ENCODE peak calls at places on chromosomes 7 and 10, in eight cellular contexts. I is hepatocyte, V is heart left ventricle, L is transverse colon, S is A549, Q is fibroblast of lung, K is heart right ventricle, E is uterus. Z is an unnamed sample.

GRCh38 chr7:134478707-134479106 is 19.8 kb upstream of the AKR1B1 start:
- DNase-seq in E (no peak), K (no peak), S (no peak), V (no peak), I (no peak), Q (no peak), L (no peak), Z (no peak)

GRCh38 chr7:29488203-29488970 is 75.2 kb upstream of the PRR15 start:
- DNase-seq in S (no peak), K (no peak), E (no peak), L (no peak), V (no peak), Q (no peak), I (no peak), Z (no peak)

GRCh38 chr10:87761892-87762291 is 56.1 kb downstream of the ATAD1 start:
- DNase-seq in L (no peak), E (no peak), K (no peak), Q (peak), S (no peak), V (no peak), I (peak), Z (no peak)

GRCh38 chr10:94859086-94859485 is 79.4 kb upstream of the CYP2C9 start:
- DNase-seq in S (no peak), I (no peak), Q (no peak), L (no peak), K (no peak), E (no peak), V (no peak), Z (no peak)

GRCh38 chr7:138979226-138979979 is 1.8 kb downstream of the KIAA1549 start:
- DNase-seq in K (no peak), S (peak), V (no peak), L (no peak), Q (no peak), E (no peak), I (no peak), Z (no peak)

GRCh38 chr10:123392182-123392930 is 238.2 kb downstream of the BUB3 start:
- DNase-seq in I (no peak), S (no peak), Q (no peak), K (no peak), E (no peak), V (peak), L (no peak), Z (no peak)

GRCh38 chr10:51524041-51524440 is 175.4 kb downstream of the CSTF2T start:
- DNase-seq in V (no peak), Q (no peak), I (no peak), L (no peak), K (no peak), S (no peak), E (no peak), Z (no peak)

GRCh38 chr10:84341538-84341856 is 13.1 kb downstream of the CCSER2 start:
- DNase-seq in E (no peak), L (no peak), S (no peak), I (no peak), Q (no peak), K (no peak), V (no peak), Z (no peak)

GRCh38 chr10:59926086-59926485 is 19.7 kb upstream of the CCDC6 start:
- DNase-seq in V (no peak), K (no peak), Q (no peak), L (peak), E (no peak), I (no peak), S (no peak), Z (no peak)

GRCh38 chr7:31146026-31146425 is 93.9 kb downstream of the ADCYAP1R1 start:
- DNase-seq in S (no peak), Q (no peak), E (no peak), L (no peak), I (no peak), K (no peak), V (no peak), Z (no peak)

GRCh38 chr7:39686261-39686924 is 63.0 kb downstream of the RALA start:
- DNase-seq in S (no peak), I (no peak), K (no peak), V (no peak), Q (peak), E (no peak), L (no peak), Z (no peak)

GRCh38 chr10:113960617-113961260 is 82.9 kb upstream of the ADRB1 start:
- DNase-seq in K (no peak), Q (peak), V (no peak), L (peak), I (peak), E (no peak), S (no peak), Z (no peak)

GRCh38 chr7:116952640-116953371 is 495 bp upstream of the ST7 start:
- DNase-seq in K (peak), L (peak), Q (peak), V (no peak), S (peak), E (peak), I (peak), Z (peak)

GRCh38 chr10:110373059-110373458 is 68.3 kb upstream of the SMNDC1 start:
- DNase-seq in K (no peak), E (no peak), L (no peak), S (peak), I (no peak), V (no peak), Q (no peak), Z (no peak)

GRCh38 chr10:8183241-8183704 is 128.8 kb downstream of the GATA3 start:
- DNase-seq in I (peak), Q (peak), V (no peak), K (no peak), E (no peak), S (no peak), L (no peak), Z (no peak)

GRCh38 chr7:66502230-66503035 is 126.2 kb upstream of the KCTD7 start:
- DNase-seq in V (no peak), I (no peak), E (peak), L (no peak), K (no peak), S (no peak), Q (no peak), Z (no peak)

GRCh38 chr7:25950488-25951413 is 201.2 kb upstream of the NFE2L3 start:
- DNase-seq in E (peak), S (peak), K (peak), L (peak), Q (peak), I (peak), V (peak), Z (peak)

GRCh38 chr7:80215734-80216133 is 81.1 kb downstream of the GNAI1 start:
- DNase-seq in S (no peak), V (no peak), Q (no peak), I (no peak), K (no peak), E (no peak), L (no peak), Z (no peak)

GRCh38 chr10:96651998-96652431 is 65.2 kb upstream of the TM9SF3 start:
- DNase-seq in Q (no peak), L (peak), E (no peak), I (no peak), S (no peak), K (peak), V (no peak), Z (no peak)

GRCh38 chr7:77651544-77652162 is 44.6 kb upstream of the RSBN1L start:
- DNase-seq in S (peak), L (no peak), E (peak), K (peak), V (no peak), I (peak), Q (peak), Z (no peak)

GRCh38 chr10:16518822-16519221 is 2.9 kb downstream of the C1QL3 start:
- DNase-seq in L (no peak), I (no peak), Q (no peak), K (no peak), S (no peak), E (no peak), V (no peak), Z (no peak)

GRCh38 chr10:7475954-7476353 is 65.1 kb upstream of the SFMBT2 start:
- DNase-seq in Q (no peak), S (no peak), L (no peak), E (no peak), K (no peak), V (no peak), I (no peak), Z (no peak)

GRCh38 chr7:157532068-157532467 is 195.3 kb downstream of the DNAJB6 start:
- DNase-seq in S (no peak), L (no peak), E (no peak), I (no peak), K (no peak), Q (no peak), V (no peak), Z (no peak)

GRCh38 chr10:31596765-31597164 is 277.7 kb downstream of the ZEB1 start:
- DNase-seq in L (no peak), Q (no peak), I (no peak), E (no peak), S (no peak), K (no peak), V (no peak), Z (no peak)

GRCh38 chr10:78623577-78624215 is 445.1 kb upstream of the ZMIZ1 start:
- DNase-seq in V (no peak), E (no peak), S (peak), Q (peak), K (no peak), I (peak), L (peak), Z (no peak)

GRCh38 chr10:72276421-72277339 is 3.0 kb downstream of the DDIT4 start:
- DNase-seq in L (peak), Q (peak), E (no peak), V (peak), I (peak), K (no peak), S (no peak), Z (no peak)
- H3K4me3 ChIP-seq in L (peak), Q (no peak), E (no peak), V (peak), I (no peak), K (peak), S (peak), Z (peak)

GRCh38 chr10:24462340-24462739 is 253.4 kb downstream of the KIAA1217 start:
- DNase-seq in S (no peak), K (no peak), L (no peak), E (no peak), Q (no peak), I (no peak), V (no peak), Z (no peak)
- H3K27ac ChIP-seq in S (no peak), K (peak), L (no peak), E (no peak), Q (no peak), I (no peak), V (peak), Z (no peak)

GRCh38 chr7:45404622-45405021 is 169.5 kb upstream of the ADCY1 start:
- DNase-seq in Q (no peak), K (no peak), I (no peak), S (no peak), E (no peak), V (no peak), L (no peak), Z (no peak)

GRCh38 chr7:45410893-45411292 is 163.3 kb upstream of the ADCY1 start:
- DNase-seq in E (no peak), K (no peak), S (no peak), V (no peak), L (no peak), I (no peak), Q (no peak), Z (no peak)

GRCh38 chr7:45408407-45408737 is 165.8 kb upstream of the ADCY1 start:
- DNase-seq in K (no peak), E (no peak), V (no peak), S (no peak), Q (no peak), L (no peak), I (no peak), Z (no peak)

GRCh38 chr7:45402480-45403218 is 171.5 kb upstream of the ADCY1 start:
- DNase-seq in K (no peak), Q (peak), S (no peak), V (no peak), E (no peak), L (no peak), I (no peak), Z (no peak)

DNA sequence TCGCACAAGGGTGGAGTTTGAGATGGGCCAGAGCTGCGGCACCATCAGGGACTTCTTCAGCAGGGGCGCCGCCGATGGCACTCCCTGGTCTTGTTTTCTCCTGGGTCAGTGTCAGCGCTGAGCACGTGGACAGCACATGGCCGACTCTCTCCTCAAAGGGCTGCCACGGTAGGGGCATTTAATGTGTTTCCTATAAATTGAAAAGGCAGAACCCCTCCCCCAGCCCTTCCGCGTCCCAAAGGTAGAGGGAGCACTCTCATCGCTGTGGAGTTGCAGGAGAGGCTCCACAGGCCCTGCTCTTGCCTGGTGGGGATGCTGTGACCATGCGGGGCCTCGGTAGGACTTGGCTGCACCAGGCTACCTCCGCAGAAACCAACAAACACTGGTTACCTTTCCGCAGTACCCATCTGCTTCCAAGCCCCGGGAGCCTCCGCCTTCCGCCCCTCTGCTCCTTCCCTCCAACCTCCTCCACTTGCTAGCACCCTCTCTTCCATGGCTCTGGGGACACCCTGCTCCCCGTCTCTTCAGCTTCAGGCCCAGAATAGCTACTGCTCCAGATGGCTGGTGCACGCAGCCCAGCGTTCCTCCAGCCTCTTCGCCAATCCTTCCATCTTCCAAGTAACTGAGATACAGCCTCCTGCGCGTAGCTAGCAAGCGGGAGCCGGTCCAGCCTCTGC is 166.3 kb upstream of the ADCY1 start:
- DNase-seq in K (no peak), V (no peak), Q (no peak), S (no peak), L (no peak), E (no peak), I (no peak), Z (peak)
- TF ChIP-seq CTCF in K (no peak), V (no peak), Q (no peak), S (no peak), L (no peak), E (no peak), I (no peak), Z (peak)

GRCh38 chr10:22278441-22278782 is 37.8 kb upstream of the COMMD3 start:
- DNase-seq in L (no peak), K (no peak), E (no peak), S (no peak), I (no peak), Q (no peak), V (no peak), Z (no peak)
- H3K4me3 ChIP-seq in L (peak), K (no peak), E (no peak), S (no peak), I (no peak), Q (no peak), V (no peak), Z (no peak)